ENCODE peak calls at places on chromosomes 12 and 14, in six cellular contexts. One of them, this sample, is unnamed.

GRCh38 chr12:28998662-28999120 is 150.4 kb upstream of the FAR2 start:
- DNase-seq in stimulated activated CD4-positive, alpha-beta T cell treated with anti-CD3 and anti-CD28 coated beads, Interleukin-1b, Interleukin-23, amount 100 ng/mL, for 1 hour: no peak
- DNase-seq in H1: no peak
- DNase-seq in tibial artery: no peak
- DNase-seq in RPMI7951: peak
- DNase-seq in astrocyte of the hippocampus: peak
- DNase-seq in this sample: no peak

GRCh38 chr14:22822619-22823551 is 6.8 kb upstream of the MRPL52 start:
- DNase-seq in stimulated activated CD4-positive, alpha-beta T cell treated with anti-CD3 and anti-CD28 coated beads, Interleukin-1b, Interleukin-23, amount 100 ng/mL, for 1 hour: peak
- DNase-seq in H1: peak
- DNase-seq in tibial artery: peak
- DNase-seq in RPMI7951: peak
- DNase-seq in astrocyte of the hippocampus: peak
- DNase-seq in this sample: peak

GRCh38 chr12:48750769-48751356 is 34.4 kb upstream of the CCNT1 start:
- DNase-seq in stimulated activated CD4-positive, alpha-beta T cell treated with anti-CD3 and anti-CD28 coated beads, Interleukin-1b, Interleukin-23, amount 100 ng/mL, for 1 hour: no peak
- DNase-seq in H1: no peak
- DNase-seq in tibial artery: no peak
- DNase-seq in RPMI7951: no peak
- DNase-seq in astrocyte of the hippocampus: no peak
- DNase-seq in this sample: no peak

GRCh38 chr12:63955831-63956685 is 111.6 kb downstream of the SRGAP1 start:
- DNase-seq in stimulated activated CD4-positive, alpha-beta T cell treated with anti-CD3 and anti-CD28 coated beads, Interleukin-1b, Interleukin-23, amount 100 ng/mL, for 1 hour: no peak
- DNase-seq in H1: no peak
- DNase-seq in tibial artery: peak
- DNase-seq in RPMI7951: peak
- DNase-seq in astrocyte of the hippocampus: no peak
- DNase-seq in this sample: no peak

GRCh38 chr12:1618489-1618888 is 10.5 kb upstream of the WNT5B start:
- DNase-seq in stimulated activated CD4-positive, alpha-beta T cell treated with anti-CD3 and anti-CD28 coated beads, Interleukin-1b, Interleukin-23, amount 100 ng/mL, for 1 hour: no peak
- DNase-seq in H1: no peak
- DNase-seq in tibial artery: no peak
- DNase-seq in RPMI7951: peak
- DNase-seq in astrocyte of the hippocampus: peak
- DNase-seq in this sample: no peak

GRCh38 chr12:55699471-55700055 is 8.1 kb downstream of the ITGA7 start:
- DNase-seq in stimulated activated CD4-positive, alpha-beta T cell treated with anti-CD3 and anti-CD28 coated beads, Interleukin-1b, Interleukin-23, amount 100 ng/mL, for 1 hour: no peak
- DNase-seq in H1: no peak
- DNase-seq in tibial artery: peak
- DNase-seq in RPMI7951: no peak
- DNase-seq in astrocyte of the hippocampus: no peak
- DNase-seq in this sample: no peak

GRCh38 chr14:87171161-87171560 is 821.8 kb downstream of the GALC start:
- DNase-seq in stimulated activated CD4-positive, alpha-beta T cell treated with anti-CD3 and anti-CD28 coated beads, Interleukin-1b, Interleukin-23, amount 100 ng/mL, for 1 hour: no peak
- DNase-seq in H1: no peak
- DNase-seq in tibial artery: no peak
- DNase-seq in RPMI7951: no peak
- DNase-seq in astrocyte of the hippocampus: no peak
- DNase-seq in this sample: no peak

GRCh38 chr12:48765753-48766162 is 23.1 kb downstream of the ADCY6 start:
- DNase-seq in stimulated activated CD4-positive, alpha-beta T cell treated with anti-CD3 and anti-CD28 coated beads, Interleukin-1b, Interleukin-23, amount 100 ng/mL, for 1 hour: no peak
- DNase-seq in H1: no peak
- DNase-seq in tibial artery: no peak
- DNase-seq in RPMI7951: peak
- DNase-seq in astrocyte of the hippocampus: no peak
- DNase-seq in this sample: no peak

GRCh38 chr14:92728781-92729364 is 19.6 kb downstream of the LGMN start:
- DNase-seq in stimulated activated CD4-positive, alpha-beta T cell treated with anti-CD3 and anti-CD28 coated beads, Interleukin-1b, Interleukin-23, amount 100 ng/mL, for 1 hour: no peak
- DNase-seq in H1: no peak
- DNase-seq in tibial artery: no peak
- DNase-seq in RPMI7951: peak
- DNase-seq in astrocyte of the hippocampus: no peak
- DNase-seq in this sample: no peak

GRCh38 chr12:9634177-9634803 is 26.6 kb upstream of the KLRB1 start:
- DNase-seq in stimulated activated CD4-positive, alpha-beta T cell treated with anti-CD3 and anti-CD28 coated beads, Interleukin-1b, Interleukin-23, amount 100 ng/mL, for 1 hour: peak
- DNase-seq in H1: peak
- DNase-seq in tibial artery: no peak
- DNase-seq in RPMI7951: peak
- DNase-seq in astrocyte of the hippocampus: peak
- DNase-seq in this sample: no peak

GRCh38 chr14:41130274-41130673 is 476.4 kb upstream of the LRFN5 start:
- DNase-seq in stimulated activated CD4-positive, alpha-beta T cell treated with anti-CD3 and anti-CD28 coated beads, Interleukin-1b, Interleukin-23, amount 100 ng/mL, for 1 hour: no peak
- DNase-seq in H1: no peak
- DNase-seq in tibial artery: no peak
- DNase-seq in RPMI7951: no peak
- DNase-seq in astrocyte of the hippocampus: no peak
- DNase-seq in this sample: no peak

GRCh38 chr12:46546634-46547273 is 174.2 kb upstream of the SLC38A2 start:
- DNase-seq in stimulated activated CD4-positive, alpha-beta T cell treated with anti-CD3 and anti-CD28 coated beads, Interleukin-1b, Interleukin-23, amount 100 ng/mL, for 1 hour: no peak
- DNase-seq in H1: no peak
- DNase-seq in tibial artery: no peak
- DNase-seq in RPMI7951: no peak
- DNase-seq in astrocyte of the hippocampus: no peak
- DNase-seq in this sample: no peak

GRCh38 chr12:121711925-121712461 is 559 bp upstream of the TMEM120B start:
- DNase-seq in stimulated activated CD4-positive, alpha-beta T cell treated with anti-CD3 and anti-CD28 coated beads, Interleukin-1b, Interleukin-23, amount 100 ng/mL, for 1 hour: no peak
- DNase-seq in H1: no peak
- DNase-seq in tibial artery: peak
- DNase-seq in RPMI7951: peak
- DNase-seq in astrocyte of the hippocampus: no peak
- DNase-seq in this sample: no peak

GRCh38 chr12:15356831-15357456 is 34.6 kb downstream of the PTPRO start:
- DNase-seq in stimulated activated CD4-positive, alpha-beta T cell treated with anti-CD3 and anti-CD28 coated beads, Interleukin-1b, Interleukin-23, amount 100 ng/mL, for 1 hour: no peak
- DNase-seq in H1: no peak
- DNase-seq in tibial artery: no peak
- DNase-seq in RPMI7951: no peak
- DNase-seq in astrocyte of the hippocampus: no peak
- DNase-seq in this sample: no peak

GRCh38 chr12:60093428-60093827 is 497.6 kb downstream of the SLC16A7 start:
- DNase-seq in stimulated activated CD4-positive, alpha-beta T cell treated with anti-CD3 and anti-CD28 coated beads, Interleukin-1b, Interleukin-23, amount 100 ng/mL, for 1 hour: no peak
- DNase-seq in H1: no peak
- DNase-seq in tibial artery: no peak
- DNase-seq in RPMI7951: no peak
- DNase-seq in astrocyte of the hippocampus: no peak
- DNase-seq in this sample: peak

GRCh38 chr12:123986374-123986920 is 13.4 kb downstream of the ZNF664 start:
- DNase-seq in stimulated activated CD4-positive, alpha-beta T cell treated with anti-CD3 and anti-CD28 coated beads, Interleukin-1b, Interleukin-23, amount 100 ng/mL, for 1 hour: no peak
- DNase-seq in H1: no peak
- DNase-seq in tibial artery: no peak
- DNase-seq in RPMI7951: no peak
- DNase-seq in astrocyte of the hippocampus: no peak
- DNase-seq in this sample: no peak

GRCh38 chr12:89140141-89140540 is 212.2 kb downstream of the DUSP6 start:
- DNase-seq in stimulated activated CD4-positive, alpha-beta T cell treated with anti-CD3 and anti-CD28 coated beads, Interleukin-1b, Interleukin-23, amount 100 ng/mL, for 1 hour: no peak
- DNase-seq in H1: no peak
- DNase-seq in tibial artery: no peak
- DNase-seq in RPMI7951: no peak
- DNase-seq in astrocyte of the hippocampus: no peak
- DNase-seq in this sample: no peak

GRCh38 chr12:92927055-92927435 is 2.0 kb downstream of the EEA1 start:
- DNase-seq in stimulated activated CD4-positive, alpha-beta T cell treated with anti-CD3 and anti-CD28 coated beads, Interleukin-1b, Interleukin-23, amount 100 ng/mL, for 1 hour: peak
- DNase-seq in H1: no peak
- DNase-seq in tibial artery: no peak
- DNase-seq in RPMI7951: peak
- DNase-seq in astrocyte of the hippocampus: peak
- DNase-seq in this sample: no peak

GRCh38 chr12:89697256-89697655 is 11.4 kb downstream of the ATP2B1 start:
- DNase-seq in stimulated activated CD4-positive, alpha-beta T cell treated with anti-CD3 and anti-CD28 coated beads, Interleukin-1b, Interleukin-23, amount 100 ng/mL, for 1 hour: no peak
- DNase-seq in H1: no peak
- DNase-seq in tibial artery: no peak
- DNase-seq in RPMI7951: no peak
- DNase-seq in astrocyte of the hippocampus: no peak
- DNase-seq in this sample: no peak

GRCh38 chr14:64766430-64767151 is 62.4 kb downstream of the PLEKHG3 start:
- DNase-seq in stimulated activated CD4-positive, alpha-beta T cell treated with anti-CD3 and anti-CD28 coated beads, Interleukin-1b, Interleukin-23, amount 100 ng/mL, for 1 hour: no peak
- DNase-seq in H1: no peak
- DNase-seq in tibial artery: peak
- DNase-seq in RPMI7951: no peak
- DNase-seq in astrocyte of the hippocampus: no peak
- DNase-seq in this sample: no peak

GRCh38 chr12:46503637-46504036 is 131.1 kb upstream of the SLC38A2 start:
- DNase-seq in stimulated activated CD4-positive, alpha-beta T cell treated with anti-CD3 and anti-CD28 coated beads, Interleukin-1b, Interleukin-23, amount 100 ng/mL, for 1 hour: no peak
- DNase-seq in H1: no peak
- DNase-seq in tibial artery: no peak
- DNase-seq in RPMI7951: no peak
- DNase-seq in astrocyte of the hippocampus: no peak
- DNase-seq in this sample: no peak

GRCh38 chr14:61267336-61267735 is 13.8 kb downstream of the TMEM30B start:
- DNase-seq in stimulated activated CD4-positive, alpha-beta T cell treated with anti-CD3 and anti-CD28 coated beads, Interleukin-1b, Interleukin-23, amount 100 ng/mL, for 1 hour: no peak
- DNase-seq in H1: no peak
- DNase-seq in tibial artery: no peak
- DNase-seq in RPMI7951: no peak
- DNase-seq in astrocyte of the hippocampus: no peak
- DNase-seq in this sample: no peak

GRCh38 chr12:30531731-30532678 is 163.7 kb downstream of the IPO8 start:
- DNase-seq in stimulated activated CD4-positive, alpha-beta T cell treated with anti-CD3 and anti-CD28 coated beads, Interleukin-1b, Interleukin-23, amount 100 ng/mL, for 1 hour: no peak
- DNase-seq in H1: no peak
- DNase-seq in tibial artery: no peak
- DNase-seq in RPMI7951: no peak
- DNase-seq in astrocyte of the hippocampus: no peak
- DNase-seq in this sample: no peak

GRCh38 chr12:1218369-1218768 is 227.3 kb downstream of the ERC1 start:
- DNase-seq in stimulated activated CD4-positive, alpha-beta T cell treated with anti-CD3 and anti-CD28 coated beads, Interleukin-1b, Interleukin-23, amount 100 ng/mL, for 1 hour: no peak
- DNase-seq in H1: no peak
- DNase-seq in tibial artery: no peak
- DNase-seq in RPMI7951: no peak
- DNase-seq in astrocyte of the hippocampus: no peak
- DNase-seq in this sample: no peak

GRCh38 chr12:26113853-26114719 is 10.8 kb downstream of the BHLHE41 start:
- DNase-seq in stimulated activated CD4-positive, alpha-beta T cell treated with anti-CD3 and anti-CD28 coated beads, Interleukin-1b, Interleukin-23, amount 100 ng/mL, for 1 hour: peak
- DNase-seq in H1: peak
- DNase-seq in tibial artery: peak
- DNase-seq in RPMI7951: peak
- DNase-seq in astrocyte of the hippocampus: peak
- DNase-seq in this sample: peak

GRCh38 chr12:67274186-67274585 is 5.0 kb downstream of the CAND1 start:
- DNase-seq in stimulated activated CD4-positive, alpha-beta T cell treated with anti-CD3 and anti-CD28 coated beads, Interleukin-1b, Interleukin-23, amount 100 ng/mL, for 1 hour: no peak
- DNase-seq in H1: no peak
- DNase-seq in tibial artery: no peak
- DNase-seq in RPMI7951: no peak
- DNase-seq in astrocyte of the hippocampus: no peak
- DNase-seq in this sample: no peak

GRCh38 chr12:94427520-94428381 is 31.9 kb downstream of the CEP83 start:
- DNase-seq in stimulated activated CD4-positive, alpha-beta T cell treated with anti-CD3 and anti-CD28 coated beads, Interleukin-1b, Interleukin-23, amount 100 ng/mL, for 1 hour: no peak
- DNase-seq in H1: no peak
- DNase-seq in tibial artery: no peak
- DNase-seq in RPMI7951: peak
- DNase-seq in astrocyte of the hippocampus: peak
- DNase-seq in this sample: no peak

GRCh38 chr12:57224973-57225679 is 4.4 kb upstream of the SHMT2 start:
- DNase-seq in stimulated activated CD4-positive, alpha-beta T cell treated with anti-CD3 and anti-CD28 coated beads, Interleukin-1b, Interleukin-23, amount 100 ng/mL, for 1 hour: no peak
- DNase-seq in H1: peak
- DNase-seq in tibial artery: no peak
- DNase-seq in RPMI7951: no peak
- DNase-seq in astrocyte of the hippocampus: peak
- DNase-seq in this sample: no peak

GRCh38 chr14:100159865-100160533 is 554 bp upstream of the DEGS2 start:
- DNase-seq in stimulated activated CD4-positive, alpha-beta T cell treated with anti-CD3 and anti-CD28 coated beads, Interleukin-1b, Interleukin-23, amount 100 ng/mL, for 1 hour: no peak
- DNase-seq in H1: no peak
- DNase-seq in tibial artery: no peak
- DNase-seq in RPMI7951: no peak
- DNase-seq in astrocyte of the hippocampus: no peak
- DNase-seq in this sample: no peak

GRCh38 chr14:75491376-75491978 is 30.8 kb upstream of the BATF start:
- DNase-seq in stimulated activated CD4-positive, alpha-beta T cell treated with anti-CD3 and anti-CD28 coated beads, Interleukin-1b, Interleukin-23, amount 100 ng/mL, for 1 hour: no peak
- DNase-seq in H1: peak
- DNase-seq in tibial artery: no peak
- DNase-seq in RPMI7951: no peak
- DNase-seq in astrocyte of the hippocampus: no peak
- DNase-seq in this sample: no peak

GRCh38 chr14:64503184-64503433 is 529 bp downstream of the ZBTB25 start:
- DNase-seq in stimulated activated CD4-positive, alpha-beta T cell treated with anti-CD3 and anti-CD28 coated beads, Interleukin-1b, Interleukin-23, amount 100 ng/mL, for 1 hour: no peak
- DNase-seq in H1: no peak
- DNase-seq in tibial artery: no peak
- DNase-seq in RPMI7951: no peak
- DNase-seq in astrocyte of the hippocampus: no peak
- DNase-seq in this sample: no peak